ENCODE peak calls at places on chromosomes 7 and 10, in four cellular contexts. G, A, O and F are unnamed samples.
A peak's percentile ranks its signal among the peaks of the same experiment; 100 is the strongest.

GRCh38 chr7:116706668-116707126 is 34.7 kb downstream of the MET start:
- DNase-seq in G (no peak), A (no peak), O (no peak), F (no peak)

GRCh38 chr10:131843881-131844284 is 56.9 kb upstream of the PPP2R2D start:
- DNase-seq in G (no peak), A (no peak), O (no peak), F (peak; percentile 62)

GRCh38 chr7:29987821-29988317 is 1.7 kb downstream of the SCRN1 start:
- DNase-seq in G (no peak), A (no peak), O (no peak), F (no peak)

GRCh38 chr7:19060870-19061269 is 56.6 kb downstream of the TWIST1 start:
- DNase-seq in G (no peak), A (no peak), O (no peak), F (no peak)

GRCh38 chr7:2386964-2387669 is 16.3 kb upstream of the CHST12 start:
- DNase-seq in G (no peak), A (no peak), O (no peak), F (no peak)

GRCh38 chr10:79339266-79339665 is 8.0 kb upstream of the PPIF start:
- DNase-seq in G (no peak), A (no peak), O (no peak), F (no peak)

GRCh38 chr10:102919237-102919959 is 1.3 kb downstream of the CNNM2 start:
- DNase-seq in G (peak; percentile 49), A (no peak), O (no peak), F (peak; percentile 81)

GRCh38 chr7:50331564-50332208 is 27.2 kb downstream of the IKZF1 start:
- DNase-seq in G (no peak), A (no peak), O (peak; percentile 76), F (no peak)

GRCh38 chr10:132272061-132272766 is 35.5 kb downstream of the STK32C start:
- DNase-seq in G (no peak), A (no peak), O (no peak), F (no peak)

GRCh38 chr10:100864981-100865380 is 47.8 kb upstream of the SLF2 start:
- DNase-seq in G (no peak), A (no peak), O (no peak), F (no peak)

GRCh38 chr7:134450296-134451000 is 8.5 kb downstream of the AKR1B1 start:
- DNase-seq in G (no peak), A (peak; percentile 36), O (no peak), F (no peak)

GRCh38 chr7:130959743-130960207 is 225.8 kb upstream of the KLF14 start:
- DNase-seq in G (no peak), A (no peak), O (no peak), F (no peak)

GRCh38 chr7:36303202-36304098 is 86.2 kb upstream of the ANLN start:
- DNase-seq in G (no peak), A (peak; percentile 93), O (peak; percentile 32), F (peak; percentile 96)

GRCh38 chr7:17307558-17307957 is 9.1 kb downstream of the AHR start:
- DNase-seq in G (no peak), A (no peak), O (no peak), F (no peak)

DNA sequence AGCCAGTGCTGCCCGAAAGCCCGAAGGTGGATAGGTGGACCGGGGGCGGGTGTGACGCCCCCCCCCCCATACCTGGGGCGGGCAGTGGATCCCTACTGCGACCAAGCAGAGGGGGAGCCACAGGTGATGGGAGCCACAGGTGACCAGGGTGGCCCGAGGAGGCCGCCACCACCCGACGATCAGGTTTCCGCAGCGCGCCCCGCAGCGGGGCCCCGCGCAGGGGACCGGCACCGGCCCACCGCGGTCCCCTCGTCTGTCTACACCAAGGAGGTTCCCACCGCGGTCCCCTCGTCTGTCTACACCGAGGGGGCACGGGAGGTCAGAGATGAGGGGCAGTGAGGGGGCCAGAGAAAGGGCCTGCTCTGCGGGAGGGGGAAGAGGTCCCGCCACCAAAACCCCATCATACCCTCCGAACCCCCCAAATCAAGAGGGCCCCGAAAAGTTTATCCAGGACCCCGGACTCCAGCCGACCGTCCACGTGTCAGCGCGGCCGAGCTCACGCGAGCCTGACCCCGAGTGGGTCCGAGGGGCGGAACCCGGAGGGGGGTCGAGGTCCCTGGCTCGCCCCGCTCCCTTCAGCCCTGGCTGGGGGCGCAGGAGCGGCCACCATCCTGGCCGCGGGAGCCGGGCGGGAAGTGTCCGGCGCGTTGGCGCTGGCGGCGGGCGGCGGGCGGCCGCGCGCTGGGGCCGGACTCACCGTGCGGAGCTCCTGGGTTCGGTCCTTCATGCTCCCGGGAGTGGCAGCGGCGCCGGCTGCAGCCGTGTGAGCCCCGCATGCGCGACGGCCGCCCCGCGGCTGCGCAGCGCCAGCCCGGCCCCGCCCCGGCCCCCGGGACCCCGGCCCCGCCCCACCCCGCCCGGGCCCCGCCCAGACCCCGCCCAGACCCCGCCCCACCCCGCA is at the start of gene STX1A:
- DNase-seq in G (peak; percentile 80), A (no peak), O (peak; percentile 75), F (no peak)
- TF ChIP-seq CTCF in G (no peak), A (no peak), O (no peak), F (no peak)

GRCh38 chr7:138979988-138980574 is 1.1 kb downstream of the KIAA1549 start:
- DNase-seq in G (no peak), A (no peak), O (no peak), F (peak; percentile 4)
- H3K4me3 ChIP-seq in G (peak overlapping the region; percentile 3), A (peak overlapping the region; percentile 59), O (peak overlapping the region; percentile 70), F (peak overlapping the region; percentile 86)

GRCh38 chr7:155356323-155357105 is 58.8 kb downstream of the INSIG1 start:
- DNase-seq in G (no peak), A (no peak), O (no peak), F (no peak)
- TF ChIP-seq CTCF in G (no peak), A (no peak), O (peak; percentile 38), F (no peak)

DNA sequence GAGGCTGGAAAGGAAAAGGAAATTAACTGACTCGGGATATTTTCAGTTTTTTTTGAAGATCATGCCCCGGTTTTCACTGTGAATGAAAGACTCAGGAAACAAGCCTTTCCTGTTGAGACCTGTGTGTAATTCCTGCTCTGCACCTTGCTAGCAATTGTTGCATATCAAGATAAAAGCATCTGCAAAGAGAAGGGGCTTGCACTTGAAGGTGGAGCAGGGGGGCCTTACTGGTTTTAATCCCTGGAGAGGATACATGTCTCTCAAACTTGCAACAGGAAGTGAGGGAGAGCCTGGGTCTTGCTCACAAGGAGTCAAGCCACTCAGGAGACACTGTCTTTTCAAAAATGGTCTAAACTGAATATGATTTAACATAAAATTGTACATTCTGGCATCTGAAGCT is 157.6 kb downstream of the FAM107B start:
- DNase-seq in G (no peak), A (no peak), O (no peak), F (no peak)
- H3K4me3 ChIP-seq in G (no peak overlapping the region), A (no peak overlapping the region), O (no peak overlapping the region), F (no peak overlapping the region)

GRCh38 chr7:93720106-93720505 is 145.6 kb upstream of the CALCR start:
- DNase-seq in G (no peak), A (no peak), O (no peak), F (no peak)
- TF ChIP-seq CTCF in G (no peak), A (no peak), O (no peak), F (no peak)

GRCh38 chr7:102320601-102321350 is 34.1 kb downstream of the SH2B2 start:
- DNase-seq in G (no peak), A (no peak), O (no peak), F (no peak)
- H3K4me3 ChIP-seq in G (no peak overlapping the region), A (no peak overlapping the region), O (no peak overlapping the region), F (peak overlapping the region; percentile 27)

DNA sequence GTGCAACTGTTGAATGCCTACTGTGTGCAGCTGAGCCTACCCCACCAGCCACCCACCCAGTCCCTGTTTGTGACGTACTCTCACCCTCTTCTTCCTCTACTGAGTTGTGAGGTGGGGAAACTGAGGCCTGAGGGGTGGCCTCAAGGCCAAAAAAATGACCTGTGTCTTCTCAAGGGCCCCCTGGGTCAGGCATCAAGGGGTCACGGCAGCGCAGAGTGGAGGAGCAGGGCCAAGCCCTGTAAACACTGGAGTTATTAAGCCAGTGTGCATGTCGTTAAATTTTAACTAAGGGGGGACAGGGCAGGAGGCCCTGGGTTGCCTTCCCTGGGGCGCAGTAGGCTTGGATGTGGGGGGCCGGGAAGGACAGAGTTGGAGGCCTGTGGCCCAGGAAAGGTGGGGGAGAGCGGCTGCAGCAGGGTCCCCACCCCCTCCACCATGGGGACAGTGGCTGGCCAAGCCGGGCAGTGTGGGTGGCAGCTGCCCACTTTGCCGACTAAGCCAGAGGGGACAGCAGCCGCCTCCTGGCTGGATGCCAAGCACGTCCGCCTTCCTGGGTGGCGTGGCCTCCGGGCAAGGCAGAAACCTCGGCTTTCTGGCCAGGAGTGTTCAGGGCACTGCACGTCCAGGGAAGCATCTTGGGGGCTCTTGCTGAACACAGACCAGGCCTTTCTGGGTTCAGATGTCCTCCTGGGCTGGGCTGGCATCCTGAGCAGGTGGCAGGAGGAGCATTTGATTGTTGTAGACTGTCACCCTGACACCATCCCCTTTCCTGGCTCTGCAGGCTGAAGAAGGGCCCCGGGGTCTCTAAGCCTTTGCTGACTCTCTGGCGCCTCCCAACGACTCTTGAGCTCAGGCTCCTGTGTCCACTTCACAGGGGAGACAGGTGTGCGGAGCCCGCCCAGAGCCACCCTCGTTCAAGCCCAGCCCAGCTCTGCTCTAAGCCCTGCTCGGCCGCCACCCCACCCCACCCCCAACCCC is 1.9 kb downstream of the SLC29A4 start:
- DNase-seq in G (no peak), A (no peak), O (peak; percentile 12), F (no peak)
- TF ChIP-seq CTCF in G (no peak), A (no peak), O (peak; percentile 21), F (no peak)

GRCh38 chr10:12443026-12443425 is 93.7 kb downstream of the CAMK1D start:
- DNase-seq in G (no peak), A (no peak), O (no peak), F (no peak)

GRCh38 chr10:12445701-12446334 is 96.5 kb downstream of the CAMK1D start:
- DNase-seq in G (no peak), A (no peak), O (no peak), F (no peak)

GRCh38 chr10:12448340-12448728 is 99.0 kb downstream of the CAMK1D start:
- DNase-seq in G (no peak), A (no peak), O (no peak), F (no peak)

GRCh38 chr10:12444981-12445700 is 95.8 kb downstream of the CAMK1D start:
- DNase-seq in G (no peak), A (no peak), O (no peak), F (no peak)

GRCh38 chr10:12448729-12449391 is 99.5 kb downstream of the CAMK1D start:
- DNase-seq in G (peak; percentile 75), A (no peak), O (peak; percentile 73), F (no peak)
- H3K4me3 ChIP-seq in G (no peak overlapping the region), A (no peak overlapping the region), O (peak overlapping the region; percentile 6), F (no peak overlapping the region)

GRCh38 chr7:122674502-122674901 is 24.4 kb downstream of the RNF133 start:
- DNase-seq in G (no peak), A (no peak), O (no peak), F (no peak)
- TF ChIP-seq CTCF in G (no peak), A (no peak), O (no peak), F (no peak)

DNA sequence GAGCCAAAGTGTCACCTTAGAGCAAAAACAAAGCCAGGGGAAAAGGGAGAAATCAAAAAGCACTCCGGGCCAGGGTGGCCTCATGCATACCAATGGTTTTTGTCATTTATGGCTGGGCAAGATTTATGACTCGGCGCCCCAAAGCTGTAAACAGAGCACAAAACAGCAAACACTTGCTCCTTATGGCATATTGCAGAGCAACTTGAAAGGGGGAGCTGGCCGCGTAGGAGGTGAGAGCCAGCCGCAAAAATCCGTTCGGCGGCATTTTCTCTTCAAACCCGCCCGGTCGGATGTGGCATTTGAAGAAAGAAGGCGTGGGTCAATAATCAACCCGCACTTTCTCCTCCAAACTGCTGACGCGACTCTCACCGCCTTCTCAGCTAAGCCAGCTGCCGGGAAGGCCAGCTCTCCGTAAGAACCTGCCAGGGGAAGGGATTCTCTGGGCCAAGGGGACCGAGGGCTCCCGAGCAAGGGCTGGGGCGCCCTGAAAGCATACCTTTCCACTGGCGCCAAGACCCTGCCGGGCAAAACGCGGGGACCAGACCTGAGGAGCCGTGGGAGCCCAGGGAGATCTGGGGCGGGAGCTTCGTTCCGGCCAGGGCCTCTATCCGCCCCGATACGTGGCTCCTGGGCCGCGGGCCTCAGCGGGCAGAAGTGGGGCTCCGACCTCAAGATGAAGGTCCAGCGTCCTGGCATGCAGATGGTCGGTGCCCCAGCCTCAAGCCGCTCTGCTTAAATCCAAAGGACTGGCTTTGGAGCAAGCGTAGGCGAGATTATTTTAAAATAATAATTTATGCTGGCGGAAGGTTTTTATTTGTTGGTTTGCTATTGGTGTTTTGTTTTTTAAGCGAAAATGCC is 12.9 kb upstream of the HOXA2 start:
- DNase-seq in G (peak; percentile 36), A (no peak), O (no peak), F (peak; percentile 52)
- H3K4me3 ChIP-seq in G (no peak overlapping the region), A (peak overlapping the region; percentile 31), O (no peak overlapping the region), F (peak overlapping the region; percentile 46)